ENCODE peak calls at places on chromosomes 5 and 9, in five cellular contexts. S is GM12892, L is tibial nerve, G is NCI-H1092 treated with DMSO at 0.1 percent for 48 hours, F is caudate nucleus. I is an unnamed sample.
A peak's percentile ranks its signal among the peaks of the same experiment; 100 is the strongest.

GRCh38 chr5:133944263-133945230 is 23.9 kb downstream of the C5orf15 start:
- DNase-seq in G (peak; percentile 69), S (no peak), L (no peak), F (no peak), I (no peak)

GRCh38 chr5:27158775-27159174 is 120.4 kb upstream of the CDH9 start:
- DNase-seq in L (no peak), G (no peak), S (no peak), F (no peak), I (no peak)

GRCh38 chr5:139696894-139697658 is 48.9 kb downstream of the CXXC5 start:
- DNase-seq in G (no peak), S (no peak), F (peak; percentile 56), L (peak; percentile 64), I (no peak)

GRCh38 chr5:159310492-159310891 is 19.8 kb downstream of the IL12B start:
- DNase-seq in G (no peak), S (no peak), L (no peak), F (peak; percentile 15), I (peak; percentile 40)

GRCh38 chr5:83222906-83223305 is 145.6 kb downstream of the XRCC4 start:
- DNase-seq in F (no peak), L (no peak), G (no peak), S (no peak), I (no peak)

GRCh38 chr5:145743396-145744061 is 91.6 kb downstream of the PRELID2 start:
- DNase-seq in G (no peak), S (no peak), L (no peak), F (no peak), I (no peak)

GRCh38 chr5:13250450-13251291 is 693.8 kb downstream of the DNAH5 start:
- DNase-seq in G (no peak), L (no peak), F (no peak), S (no peak), I (no peak)

GRCh38 chr5:3695818-3696217 is 100.2 kb downstream of the IRX1 start:
- DNase-seq in S (no peak), F (no peak), L (no peak), G (no peak), I (no peak)

GRCh38 chr9:115157245-115157674 is 39.3 kb upstream of the TNC start:
- DNase-seq in G (no peak), L (no peak), F (no peak), S (no peak), I (no peak)

I was measured in putamen.